ENCODE peak calls at places on chromosomes 16 and 17, in five cellular contexts. R is stimulated activated CD4-positive, alpha-beta T cell treated with anti-CD3 and anti-CD28 coated beads, Interleukin-15, amount 100 ng/mL, for 1 hour; J is NCI-H524; O is T-helper 2 cell treated with Interferon-gamma antibody and Interleukin-4, amounts not matched to agents 5 μg/mL and 100 μg/mL, for 36 hours; U is astrocyte of the spinal cord. W is an unnamed sample.

GRCh38 chr17:58491510-58492045 is 3.4 kb upstream of the HSF5 start:
- DNase-seq in O (no peak), J (no peak), R (no peak), U (no peak), W (no peak)

GRCh38 chr17:55648086-55648485 is 74.6 kb downstream of the TMEM100 start:
- DNase-seq in O (no peak), U (no peak), J (no peak), R (no peak), W (no peak)

GRCh38 chr16:85557976-85558589 is 55.0 kb upstream of the GSE1 start:
- DNase-seq in U (no peak), J (peak), R (no peak), O (no peak), W (no peak)

GRCh38 chr16:4016648-4017047 is 99.6 kb downstream of the ADCY9 start:
- DNase-seq in U (no peak), O (no peak), J (no peak), R (no peak), W (no peak)

GRCh38 chr16:11675561-11676511 is 7.6 kb downstream of the SNN start:
- DNase-seq in O (no peak), J (peak), R (no peak), U (no peak), W (no peak)

GRCh38 chr17:35291802-35292201 is 48.9 kb downstream of the SLFN5 start:
- DNase-seq in U (peak), R (no peak), J (no peak), O (no peak), W (no peak)

GRCh38 chr17:64200080-64201042 is 62.7 kb downstream of the TEX2 start:
- DNase-seq in J (no peak), O (peak), U (peak), R (no peak), W (no peak)

GRCh38 chr16:88721815-88722755 is 15.8 kb downstream of the CTU2 start:
- DNase-seq in R (no peak), J (no peak), O (no peak), U (no peak), W (no peak)

GRCh38 chr17:42798383-42799380 is at the start of the genes CNTD1 and COA3:
- DNase-seq in U (peak), O (peak), R (peak), J (peak), W (peak)

GRCh38 chr16:35687781-35688180 is 2228.4 kb downstream of the TP53TG3F start:
- DNase-seq in J (no peak), U (no peak), R (no peak), O (no peak), W (peak)

GRCh38 chr17:79630120-79630519 is 19.3 kb upstream of the RBFOX3 start:
- DNase-seq in U (no peak), R (no peak), J (no peak), O (no peak), W (peak)

GRCh38 chr17:80012751-80013741 is 22.6 kb downstream of the TBC1D16 start:
- DNase-seq in U (no peak), O (no peak), R (no peak), J (no peak), W (no peak)

GRCh38 chr16:56652600-56652999 is 914 bp downstream of the MT1B start:
- DNase-seq in J (no peak), R (no peak), U (no peak), O (no peak), W (no peak)

GRCh38 chr17:80101946-80102706 is 745 bp downstream of the GAA start:
- DNase-seq in U (peak), O (no peak), R (no peak), J (peak), W (no peak)

GRCh38 chr17:27996157-27997043 is 46.1 kb upstream of the NLK start:
- DNase-seq in J (peak), O (no peak), U (no peak), R (no peak), W (no peak)

GRCh38 chr17:300881-301280 is 51.7 kb downstream of the RPH3AL start:
- DNase-seq in J (no peak), O (no peak), R (no peak), U (no peak), W (no peak)

GRCh38 chr16:89661215-89661614 is 3.6 kb downstream of the SPATA33 start:
- DNase-seq in J (no peak), R (no peak), U (no peak), O (no peak), W (no peak)

GRCh38 chr17:35765086-35765710 is 4.5 kb downstream of the C17orf50 start:
- DNase-seq in J (no peak), O (no peak), U (no peak), R (no peak), W (no peak)

GRCh38 chr16:30710971-30711370 is 12.0 kb downstream of the SRCAP start:
- DNase-seq in R (no peak), J (no peak), U (no peak), O (no peak), W (no peak)

GRCh38 chr17:17868637-17869522 is 32.1 kb upstream of the SREBF1 start:
- DNase-seq in U (peak), R (no peak), J (no peak), O (no peak), W (no peak)

W was measured in suprapubic skin.